ENCODE peak calls at places on chromosomes 5 and 9, in five cellular contexts. S, W, U, V and K are unnamed samples.
A peak's percentile ranks its signal among the peaks of the same experiment; 100 is the strongest.

GRCh38 chr5:68374770-68375518 is 159.4 kb downstream of the PIK3R1 start:
- DNase-seq in S (no peak), V (no peak), W (no peak), U (no peak), K (no peak)

GRCh38 chr5:55176176-55176818 is 3.3 kb upstream of the CDC20B start:
- DNase-seq in S (peak; percentile 77), W (no peak), V (no peak), U (no peak), K (peak; percentile 64)

GRCh38 chr9:110040788-110041187 is 167.2 kb downstream of the C9orf152 start:
- DNase-seq in V (no peak), S (no peak), U (no peak), W (no peak), K (peak; percentile 67)

GRCh38 chr5:132261881-132262845 is 4.7 kb downstream of the PDLIM4 start:
- DNase-seq in V (no peak), W (no peak), U (no peak), S (peak; percentile 70), K (no peak)

GRCh38 chr5:15621094-15621493 is 121.1 kb downstream of the FBXL7 start:
- DNase-seq in V (no peak), W (no peak), U (no peak), S (no peak), K (no peak)

GRCh38 chr9:134055981-134056461 is 11.8 kb downstream of the BRD3 start:
- DNase-seq in W (no peak), U (no peak), S (peak; percentile 89), V (no peak), K (peak; percentile 78)

GRCh38 chr9:1051286-1052118 is 1.3 kb downstream of the DMRT2 start:
- DNase-seq in S (no peak), V (no peak), U (no peak), W (no peak), K (peak; percentile 26)

GRCh38 chr9:106419737-106420136 is 443.2 kb upstream of the ZNF462 start:
- DNase-seq in U (no peak), S (no peak), W (no peak), V (no peak), K (no peak)

GRCh38 chr5:41392016-41392415 is 118.4 kb downstream of the PLCXD3 start:
- DNase-seq in W (no peak), S (no peak), U (no peak), V (no peak), K (no peak)

GRCh38 chr9:81389569-81389993 is 299.8 kb downstream of the TLE1 start:
- DNase-seq in V (peak; percentile 95), S (no peak), U (no peak), W (no peak), K (peak; percentile 0)

GRCh38 chr5:108650997-108651396 is 96.7 kb upstream of the FER start:
- DNase-seq in V (no peak), U (no peak), S (no peak), W (no peak), K (no peak)

GRCh38 chr9:107213561-107214028 is 69.5 kb upstream of the RAD23B start:
- DNase-seq in V (peak; percentile 29), S (no peak), U (peak; percentile 4), W (no peak), K (peak; percentile 40)

GRCh38 chr5:23446436-23446835 is 61.0 kb upstream of the PRDM9 start:
- DNase-seq in V (no peak), W (no peak), S (no peak), U (no peak), K (no peak)

GRCh38 chr5:87126869-87127268 is 140.8 kb upstream of the RASA1 start:
- DNase-seq in V (no peak), S (no peak), W (no peak), U (no peak), K (no peak)

GRCh38 chr9:2093920-2094597 is 78.9 kb downstream of the SMARCA2 start:
- DNase-seq in W (peak; percentile 40), S (no peak), U (no peak), V (no peak), K (no peak)

GRCh38 chr9:117293199-117294114 is 121.4 kb downstream of the ASTN2 start:
- DNase-seq in V (no peak), U (no peak), W (no peak), S (peak; percentile 73), K (no peak)

GRCh38 chr5:143527808-143528207 is 124.3 kb upstream of the NR3C1 start:
- DNase-seq in S (no peak), W (no peak), V (no peak), U (no peak), K (no peak)

GRCh38 chr9:109440797-109441287 is 57.3 kb downstream of the PTPN3 start:
- DNase-seq in S (no peak), V (peak; percentile 47), U (peak; percentile 32), W (peak; percentile 64), K (peak; percentile 72)

GRCh38 chr9:123615381-123615780 is 259.4 kb downstream of the CRB2 start:
- DNase-seq in S (no peak), V (no peak), U (no peak), W (no peak), K (no peak)

GRCh38 chr5:117461403-117461802 is 886.8 kb upstream of the SEMA6A start:
- DNase-seq in V (no peak), U (no peak), S (no peak), W (no peak), K (no peak)

GRCh38 chr5:142931896-142932686 is 161.9 kb downstream of the ARHGAP26 start:
- DNase-seq in V (no peak), S (no peak), U (no peak), W (peak; percentile 40), K (no peak)

GRCh38 chr9:33750307-33750838 is 45.0 kb upstream of the PRSS3 start:
- DNase-seq in W (no peak), S (no peak), V (no peak), U (no peak), K (peak; percentile 64)

GRCh38 chr9:83304686-83305085 is 233.5 kb downstream of the FRMD3 start:
- DNase-seq in W (no peak), U (no peak), V (no peak), S (peak; percentile 91), K (no peak)

GRCh38 chr9:136133191-136133958 is 14.7 kb upstream of the TMEM250 start:
- DNase-seq in W (no peak), V (no peak), S (no peak), U (no peak), K (no peak)

GRCh38 chr9:134025606-134026541 is 593 bp downstream of the BRD3OS start:
- DNase-seq in S (no peak), V (no peak), W (no peak), U (peak; percentile 15), K (no peak)

GRCh38 chr5:78758169-78758839 is 109.7 kb upstream of the LHFPL2 start:
- DNase-seq in U (no peak), S (no peak), W (no peak), V (no peak), K (no peak)

GRCh38 chr9:32969270-32969669 is 32.2 kb downstream of the APTX start:
- DNase-seq in S (no peak), W (no peak), U (no peak), V (no peak), K (no peak)

GRCh38 chr5:143921525-143922311 is 109.8 kb downstream of the HMHB1 start:
- DNase-seq in W (no peak), S (no peak), U (no peak), V (no peak), K (no peak)